ENCODE peak calls at places on chromosomes 5 and 9, in ten cellular contexts. T is H1, U is upper lobe of left lung, C is spleen, O is tibial nerve, J is GM12891, D is A549, L is heart left ventricle, P is lower leg skin, G is transverse colon. F is an unnamed sample.

GRCh38 chr5:3377176-3377575 is 218.5 kb upstream of the IRX1 start:
- DNase-seq in D (no peak), T (no peak), U (no peak), C (no peak), L (no peak), J (no peak), O (no peak), P (no peak), G (no peak), F (no peak)

GRCh38 chr9:655875-656274 is 185.6 kb upstream of the DMRT1 start:
- DNase-seq in U (no peak), D (no peak), J (no peak), P (peak), T (no peak), C (no peak), G (no peak), O (peak), L (peak), F (no peak)

GRCh38 chr5:124718376-124718775 is 28.1 kb downstream of the ZNF608 start:
- DNase-seq in G (no peak), D (no peak), L (no peak), T (no peak), P (no peak), J (no peak), O (no peak), C (no peak), U (no peak), F (no peak)

GRCh38 chr9:77707696-77708095 is 59.6 kb upstream of the GNA14 start:
- DNase-seq in C (no peak), J (no peak), D (peak), T (no peak), L (peak), O (peak), U (no peak), G (peak), P (peak), F (no peak)

GRCh38 chr9:71487046-71487445 is 281.3 kb downstream of the CEMIP2 start:
- DNase-seq in T (no peak), J (no peak), O (peak), P (peak), U (no peak), C (no peak), G (no peak), L (no peak), D (peak), F (no peak)

GRCh38 chr9:136212345-136212950 is 7.5 kb upstream of the LHX3 start:
- DNase-seq in G (no peak), P (no peak), D (no peak), U (peak), J (no peak), C (no peak), T (no peak), L (no peak), O (no peak), F (no peak)

GRCh38 chr9:111961011-111961410 is 64.4 kb downstream of the UGCG start:
- DNase-seq in D (no peak), J (no peak), T (no peak), L (no peak), U (no peak), O (no peak), C (no peak), P (no peak), G (no peak), F (no peak)

GRCh38 chr5:147578228-147579024 is 68.6 kb upstream of the DPYSL3 start:
- DNase-seq in D (peak), L (no peak), G (no peak), C (no peak), J (no peak), T (no peak), P (no peak), U (no peak), O (no peak), F (peak)

GRCh38 chr9:125262217-125262991 is 778 bp downstream of the GAPVD1 start:
- DNase-seq in J (no peak), O (no peak), C (no peak), D (no peak), L (no peak), G (no peak), P (no peak), U (no peak), T (no peak), F (peak)

GRCh38 chr9:4137234-4137633 is 162.6 kb downstream of the GLIS3 start:
- DNase-seq in C (no peak), P (no peak), L (no peak), T (no peak), G (no peak), J (no peak), U (no peak), D (peak), O (no peak), F (no peak)

GRCh38 chr9:38068616-38068865 is 486 bp downstream of the SHB start:
- DNase-seq in O (no peak), U (no peak), D (peak), C (no peak), T (no peak), P (no peak), J (peak), G (peak), L (no peak), F (peak)

GRCh38 chr9:38067611-38067891 is 1.5 kb downstream of the SHB start:
- DNase-seq in J (no peak), C (peak), D (no peak), G (peak), P (no peak), U (no peak), L (peak), O (no peak), T (no peak), F (peak)

GRCh38 chr9:38066907-38067610 is 2.0 kb downstream of the SHB start:
- DNase-seq in U (peak), C (peak), D (no peak), L (peak), T (no peak), P (peak), J (no peak), O (peak), G (peak), F (peak)

GRCh38 chr9:38067892-38068615 is 973 bp downstream of the SHB start:
- DNase-seq in J (peak), L (no peak), U (peak), G (no peak), T (no peak), D (no peak), C (peak), O (no peak), P (no peak), F (peak)

GRCh38 chr9:38068866-38069628 is at the start of gene SHB:
- DNase-seq in D (peak), T (peak), G (peak), J (peak), P (peak), L (peak), C (peak), O (peak), U (peak), F (peak)
- TF ChIP-seq POLR2A in D (peak), T (peak), G (peak), J (no peak), P (no peak), L (peak), C (no peak), O (peak), U (peak), F (peak)

GRCh38 chr5:149656576-149657182 is 73.4 kb upstream of the PPARGC1B start:
- DNase-seq in C (no peak), D (peak), G (peak), L (peak), P (no peak), T (peak), O (no peak), U (no peak), J (no peak), F (peak)

GRCh38 chr5:149654282-149654681 is 73.0 kb downstream of the ARHGEF37 start:
- DNase-seq in L (no peak), O (no peak), U (no peak), J (no peak), P (no peak), T (no peak), C (no peak), D (no peak), G (no peak), F (peak)

GRCh38 chr5:149654893-149655505 is 73.7 kb downstream of the ARHGEF37 start:
- DNase-seq in O (no peak), J (no peak), C (no peak), U (no peak), L (no peak), P (no peak), D (no peak), G (no peak), T (no peak), F (no peak)

GRCh38 chr5:149658299-149658698 is 71.8 kb upstream of the PPARGC1B start:
- DNase-seq in D (no peak), T (no peak), J (no peak), L (peak), U (no peak), G (no peak), C (no peak), P (no peak), O (no peak), F (no peak)

DNA sequence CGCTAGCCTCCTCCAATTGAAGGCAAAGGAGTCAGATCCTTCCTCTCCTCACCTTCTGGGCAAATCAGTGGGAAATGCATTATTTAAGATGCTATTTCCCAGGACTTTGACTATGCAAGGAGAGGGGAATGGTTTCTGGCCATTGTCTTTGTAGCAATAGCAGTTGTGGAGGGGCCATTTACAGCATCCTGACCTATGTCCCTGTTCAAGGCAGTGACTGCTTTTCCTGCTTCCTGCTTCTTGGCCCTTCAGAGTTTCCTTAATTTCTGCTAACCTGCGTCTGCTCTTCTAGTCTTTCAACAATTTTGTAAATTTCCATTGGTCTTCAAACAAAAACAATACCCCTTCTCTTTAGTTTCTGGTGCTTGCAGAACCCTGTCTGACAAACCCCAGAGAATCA is 72.8 kb upstream of the PPARGC1B start:
- DNase-seq in U (no peak), L (no peak), C (no peak), D (no peak), G (no peak), T (no peak), P (no peak), J (no peak), O (no peak), F (no peak)
- TF ChIP-seq POLR2A in U (no peak), L (no peak), C (no peak), D (no peak), G (no peak), T (no peak), P (no peak), J (no peak), O (no peak), F (no peak)

GRCh38 chr9:83622814-83623633 is at the start of gene IDNK:
- DNase-seq in D (peak), T (no peak), P (peak), J (peak), U (peak), C (peak), L (peak), O (peak), G (peak), F (peak)
- TF ChIP-seq POLR2A in D (peak), T (peak), P (no peak), J (peak), U (peak), C (no peak), L (peak), O (peak), G (peak), F (peak)

GRCh38 chr9:74952281-74953151 is at the start of gene C9orf40:
- DNase-seq in T (peak), U (peak), J (peak), O (peak), P (peak), L (peak), G (peak), D (peak), C (peak), F (peak)
- TF ChIP-seq POLR2A in T (peak), U (no peak), J (peak), O (peak), P (no peak), L (no peak), G (peak), D (peak), C (no peak), F (peak)

GRCh38 chr9:101332362-101332761 is 52.4 kb downstream of the BAAT start:
- DNase-seq in C (no peak), J (no peak), O (no peak), G (no peak), T (no peak), U (no peak), P (no peak), L (no peak), D (no peak), F (no peak)
- TF ChIP-seq POLR2A in C (no peak), J (no peak), O (no peak), G (no peak), T (no peak), U (no peak), P (no peak), L (no peak), D (no peak), F (no peak)

DNA sequence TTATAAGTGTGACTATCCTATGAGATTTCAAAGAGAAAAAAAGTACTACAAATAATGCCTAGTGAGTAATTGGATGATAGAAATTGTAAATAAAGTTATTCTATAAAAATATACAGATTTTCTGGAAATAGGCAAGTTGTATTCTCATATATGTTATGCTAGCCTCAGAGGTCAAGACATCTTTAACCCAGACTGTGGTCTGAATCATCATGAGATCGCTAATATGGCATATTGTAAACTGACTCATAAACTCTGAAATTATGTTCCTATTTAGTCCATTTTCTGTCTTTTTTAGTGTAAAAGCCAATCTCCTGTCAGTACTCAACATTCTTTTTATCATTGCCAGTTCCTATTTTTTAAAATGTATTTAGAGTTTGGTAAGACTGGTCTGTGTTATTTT is 14.2 kb downstream of the LOX start:
- DNase-seq in G (no peak), T (no peak), D (no peak), P (no peak), L (no peak), U (no peak), C (no peak), J (no peak), O (no peak), F (no peak)
- TF ChIP-seq POLR2A in G (no peak), T (no peak), D (no peak), P (no peak), L (no peak), U (no peak), C (no peak), J (no peak), O (no peak), F (no peak)

GRCh38 chr5:119268387-119269060 is 87.3 kb upstream of the TNFAIP8 start:
- DNase-seq in G (peak), L (peak), D (peak), P (peak), U (peak), C (peak), J (peak), O (peak), T (peak), F (peak)
- TF ChIP-seq POLR2A in G (peak), L (peak), D (peak), P (no peak), U (peak), C (peak), J (peak), O (peak), T (peak), F (peak)

GRCh38 chr5:111756701-111757581 is at the start of gene NREP:
- DNase-seq in G (peak), L (peak), D (peak), P (peak), C (peak), J (peak), U (peak), T (no peak), O (peak), F (peak)
- TF ChIP-seq POLR2A in G (no peak), L (no peak), D (no peak), P (no peak), C (no peak), J (peak), U (no peak), T (peak), O (peak), F (no peak)

F was measured in erythroblast.